ENCODE peak calls at places on chromosome 3, in nine cellular contexts. One of them, this sample, is unnamed.

GRCh38 chr3:58384381-58385090 is 49.1 kb downstream of the PDHB start:
- DNase-seq in vagina: no peak
- DNase-seq in HepG2: no peak
- DNase-seq in tibial nerve: no peak
- DNase-seq in Peyer's patch: no peak
- DNase-seq in prostate gland: no peak
- DNase-seq in ovary: no peak
- DNase-seq in stomach: no peak
- DNase-seq in heart left ventricle: no peak
- DNase-seq in this sample: no peak

GRCh38 chr3:77038928-77039605 is 832 bp upstream of the ROBO2 start:
- DNase-seq in vagina: no peak
- DNase-seq in HepG2: no peak
- DNase-seq in tibial nerve: no peak
- DNase-seq in Peyer's patch: peak
- DNase-seq in prostate gland: no peak
- DNase-seq in ovary: peak
- DNase-seq in stomach: no peak
- DNase-seq in heart left ventricle: no peak
- DNase-seq in this sample: no peak

GRCh38 chr3:13045245-13045903 is 27.9 kb downstream of the IQSEC1 start:
- DNase-seq in vagina: no peak
- DNase-seq in HepG2: no peak
- DNase-seq in tibial nerve: no peak
- DNase-seq in Peyer's patch: no peak
- DNase-seq in prostate gland: no peak
- DNase-seq in ovary: no peak
- DNase-seq in stomach: no peak
- DNase-seq in heart left ventricle: no peak
- DNase-seq in this sample: no peak

GRCh38 chr3:58256511-58256910 is 18.9 kb downstream of the ABHD6 start:
- DNase-seq in vagina: no peak
- DNase-seq in HepG2: no peak
- DNase-seq in tibial nerve: no peak
- DNase-seq in Peyer's patch: no peak
- DNase-seq in prostate gland: no peak
- DNase-seq in ovary: no peak
- DNase-seq in stomach: no peak
- DNase-seq in heart left ventricle: no peak
- DNase-seq in this sample: no peak

GRCh38 chr3:13546667-13547171 is 2.2 kb upstream of the FBLN2 start:
- DNase-seq in vagina: no peak
- DNase-seq in HepG2: no peak
- DNase-seq in tibial nerve: no peak
- DNase-seq in Peyer's patch: peak
- DNase-seq in prostate gland: no peak
- DNase-seq in ovary: peak
- DNase-seq in stomach: no peak
- DNase-seq in heart left ventricle: no peak
- DNase-seq in this sample: peak

GRCh38 chr3:186779204-186779603 is 4.2 kb upstream of the EIF4A2 start:
- DNase-seq in vagina: no peak
- DNase-seq in HepG2: no peak
- DNase-seq in tibial nerve: no peak
- DNase-seq in Peyer's patch: no peak
- DNase-seq in prostate gland: no peak
- DNase-seq in ovary: no peak
- DNase-seq in stomach: no peak
- DNase-seq in heart left ventricle: no peak
- DNase-seq in this sample: no peak

GRCh38 chr3:157354722-157355121 is 81.9 kb upstream of the PTX3 start:
- DNase-seq in vagina: no peak
- DNase-seq in HepG2: no peak
- DNase-seq in tibial nerve: no peak
- DNase-seq in Peyer's patch: no peak
- DNase-seq in prostate gland: no peak
- DNase-seq in ovary: no peak
- DNase-seq in stomach: no peak
- DNase-seq in heart left ventricle: no peak
- DNase-seq in this sample: peak

GRCh38 chr3:153599685-153600084 is 437.7 kb downstream of the RAP2B start:
- DNase-seq in vagina: no peak
- DNase-seq in HepG2: peak
- DNase-seq in tibial nerve: peak
- DNase-seq in Peyer's patch: no peak
- DNase-seq in prostate gland: no peak
- DNase-seq in ovary: no peak
- DNase-seq in stomach: peak
- DNase-seq in heart left ventricle: no peak
- DNase-seq in this sample: no peak

GRCh38 chr3:4601926-4602325 is 108.8 kb downstream of the ITPR1 start:
- DNase-seq in vagina: no peak
- DNase-seq in HepG2: no peak
- DNase-seq in tibial nerve: no peak
- DNase-seq in Peyer's patch: no peak
- DNase-seq in prostate gland: no peak
- DNase-seq in ovary: no peak
- DNase-seq in stomach: no peak
- DNase-seq in heart left ventricle: no peak
- DNase-seq in this sample: no peak

GRCh38 chr3:71425491-71426071 is 157.9 kb downstream of the FOXP1 start:
- DNase-seq in vagina: no peak
- DNase-seq in HepG2: no peak
- DNase-seq in tibial nerve: no peak
- DNase-seq in Peyer's patch: no peak
- DNase-seq in prostate gland: no peak
- DNase-seq in ovary: no peak
- DNase-seq in stomach: no peak
- DNase-seq in heart left ventricle: no peak
- DNase-seq in this sample: no peak

GRCh38 chr3:49673715-49674490 is at the start of gene APEH:
- DNase-seq in vagina: no peak
- DNase-seq in HepG2: peak
- DNase-seq in tibial nerve: peak
- DNase-seq in Peyer's patch: peak
- DNase-seq in prostate gland: peak
- DNase-seq in ovary: peak
- DNase-seq in stomach: peak
- DNase-seq in heart left ventricle: peak
- DNase-seq in this sample: no peak
- TF ChIP-seq POLR2A in vagina: peak
- TF ChIP-seq POLR2A in HepG2: no peak
- TF ChIP-seq POLR2A in tibial nerve: peak
- TF ChIP-seq POLR2A in Peyer's patch: peak
- TF ChIP-seq POLR2A in prostate gland: peak
- TF ChIP-seq POLR2A in ovary: peak
- TF ChIP-seq POLR2A in stomach: no peak
- TF ChIP-seq POLR2A in heart left ventricle: peak
- TF ChIP-seq POLR2A in this sample: peak

GRCh38 chr3:179653777-179654117 is 907 bp downstream of the USP13 start:
- DNase-seq in vagina: no peak
- DNase-seq in HepG2: no peak
- DNase-seq in tibial nerve: no peak
- DNase-seq in Peyer's patch: peak
- DNase-seq in prostate gland: no peak
- DNase-seq in ovary: no peak
- DNase-seq in stomach: no peak
- DNase-seq in heart left ventricle: no peak
- DNase-seq in this sample: no peak

GRCh38 chr3:179651687-179652466 is 963 bp upstream of the USP13 start:
- DNase-seq in vagina: no peak
- DNase-seq in HepG2: no peak
- DNase-seq in tibial nerve: no peak
- DNase-seq in Peyer's patch: no peak
- DNase-seq in prostate gland: no peak
- DNase-seq in ovary: no peak
- DNase-seq in stomach: no peak
- DNase-seq in heart left ventricle: no peak
- DNase-seq in this sample: no peak

GRCh38 chr3:179653106-179653776 is 401 bp downstream of the USP13 start:
- DNase-seq in vagina: no peak
- DNase-seq in HepG2: peak
- DNase-seq in tibial nerve: peak
- DNase-seq in Peyer's patch: peak
- DNase-seq in prostate gland: peak
- DNase-seq in ovary: peak
- DNase-seq in stomach: peak
- DNase-seq in heart left ventricle: peak
- DNase-seq in this sample: peak

GRCh38 chr3:179655236-179655635 is 2.4 kb downstream of the USP13 start:
- DNase-seq in vagina: no peak
- DNase-seq in HepG2: no peak
- DNase-seq in tibial nerve: no peak
- DNase-seq in Peyer's patch: no peak
- DNase-seq in prostate gland: no peak
- DNase-seq in ovary: no peak
- DNase-seq in stomach: no peak
- DNase-seq in heart left ventricle: no peak
- DNase-seq in this sample: no peak

DNA sequence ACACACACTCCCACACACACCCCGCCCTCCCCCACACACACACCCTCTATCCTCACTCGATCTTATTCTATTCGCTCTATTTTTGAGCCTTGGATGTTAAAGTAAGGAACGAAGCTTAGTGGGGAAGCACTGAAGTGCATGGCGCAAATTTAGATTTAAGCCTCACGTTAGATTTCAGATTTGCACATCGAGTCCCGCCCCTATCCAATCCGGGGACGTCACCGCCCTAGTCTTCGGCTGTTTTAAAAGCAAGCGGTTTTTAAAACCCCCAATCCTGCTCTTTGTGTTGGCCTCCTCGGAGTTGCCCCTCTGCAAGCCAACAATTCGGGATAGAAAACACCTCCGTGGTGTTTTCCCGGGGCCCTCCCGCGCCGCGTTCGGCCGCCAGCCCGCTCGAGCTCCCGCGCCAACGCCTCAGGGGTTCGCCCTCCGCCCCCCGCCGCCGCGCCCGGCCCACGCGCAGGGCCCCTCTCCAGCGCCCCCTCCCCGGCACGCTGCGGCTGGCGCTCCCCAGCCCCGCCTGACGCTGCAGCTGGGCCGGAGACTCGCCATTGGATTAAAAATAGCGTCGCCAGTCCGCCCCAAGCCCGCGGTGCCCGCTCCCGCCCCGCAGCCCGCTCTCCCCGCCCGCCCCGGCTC is at the start of gene USP13:
- DNase-seq in vagina: no peak
- DNase-seq in HepG2: peak
- DNase-seq in tibial nerve: peak
- DNase-seq in Peyer's patch: no peak
- DNase-seq in prostate gland: peak
- DNase-seq in ovary: peak
- DNase-seq in stomach: peak
- DNase-seq in heart left ventricle: peak
- DNase-seq in this sample: peak
- TF ChIP-seq POLR2A in vagina: no peak
- TF ChIP-seq POLR2A in HepG2: no peak
- TF ChIP-seq POLR2A in tibial nerve: no peak
- TF ChIP-seq POLR2A in Peyer's patch: no peak
- TF ChIP-seq POLR2A in prostate gland: no peak
- TF ChIP-seq POLR2A in ovary: peak
- TF ChIP-seq POLR2A in stomach: no peak
- TF ChIP-seq POLR2A in heart left ventricle: no peak
- TF ChIP-seq POLR2A in this sample: no peak

DNA sequence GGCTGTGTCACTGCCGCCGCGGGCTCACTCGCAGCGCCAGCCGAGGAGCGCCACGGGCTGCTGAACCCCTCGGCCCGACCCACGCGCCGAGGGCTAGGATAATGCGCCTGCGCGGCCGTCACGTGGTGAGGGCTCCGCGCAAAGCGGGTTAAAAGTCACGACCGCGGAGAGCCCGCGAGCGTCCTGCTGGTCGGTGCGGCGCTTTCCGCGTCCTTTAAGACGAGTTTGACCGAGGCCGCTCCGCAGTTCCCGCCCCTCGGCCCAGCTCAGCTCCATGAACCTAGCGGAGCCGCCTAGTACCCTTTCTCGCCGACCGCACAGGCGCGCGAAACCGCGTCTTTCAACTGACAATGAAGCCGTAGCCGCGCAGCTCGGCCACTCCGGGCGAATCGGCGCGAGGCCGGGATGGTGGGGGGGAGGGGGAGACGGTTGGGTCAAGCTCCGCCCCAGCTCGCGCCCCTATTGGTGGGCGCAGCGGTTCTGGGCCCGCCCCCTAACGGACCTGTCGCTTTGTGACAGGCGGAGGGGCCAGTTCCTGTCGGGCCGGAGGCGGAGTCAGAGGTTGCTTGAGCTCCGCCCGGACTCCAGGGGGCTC is 636 bp upstream of the STT3B start:
- DNase-seq in vagina: peak
- DNase-seq in HepG2: peak
- DNase-seq in tibial nerve: peak
- DNase-seq in Peyer's patch: peak
- DNase-seq in prostate gland: peak
- DNase-seq in ovary: peak
- DNase-seq in stomach: peak
- DNase-seq in heart left ventricle: peak
- DNase-seq in this sample: peak
- TF ChIP-seq POLR2A in vagina: peak
- TF ChIP-seq POLR2A in HepG2: peak
- TF ChIP-seq POLR2A in tibial nerve: peak
- TF ChIP-seq POLR2A in Peyer's patch: peak
- TF ChIP-seq POLR2A in prostate gland: no peak
- TF ChIP-seq POLR2A in ovary: peak
- TF ChIP-seq POLR2A in stomach: no peak
- TF ChIP-seq POLR2A in heart left ventricle: peak
- TF ChIP-seq POLR2A in this sample: peak

GRCh38 chr3:53168175-53168923 is 7.3 kb downstream of the PRKCD start:
- DNase-seq in vagina: no peak
- DNase-seq in HepG2: no peak
- DNase-seq in tibial nerve: peak
- DNase-seq in Peyer's patch: no peak
- DNase-seq in prostate gland: no peak
- DNase-seq in ovary: no peak
- DNase-seq in stomach: no peak
- DNase-seq in heart left ventricle: no peak
- DNase-seq in this sample: no peak

GRCh38 chr3:53164911-53165310 is 3.9 kb downstream of the PRKCD start:
- DNase-seq in vagina: no peak
- DNase-seq in HepG2: no peak
- DNase-seq in tibial nerve: no peak
- DNase-seq in Peyer's patch: no peak
- DNase-seq in prostate gland: peak
- DNase-seq in ovary: no peak
- DNase-seq in stomach: no peak
- DNase-seq in heart left ventricle: no peak
- DNase-seq in this sample: no peak

GRCh38 chr3:53167418-53168174 is 6.6 kb downstream of the PRKCD start:
- DNase-seq in vagina: no peak
- DNase-seq in HepG2: no peak
- DNase-seq in tibial nerve: no peak
- DNase-seq in Peyer's patch: no peak
- DNase-seq in prostate gland: no peak
- DNase-seq in ovary: no peak
- DNase-seq in stomach: no peak
- DNase-seq in heart left ventricle: no peak
- DNase-seq in this sample: no peak

GRCh38 chr3:53166206-53166605 is 5.2 kb downstream of the PRKCD start:
- DNase-seq in vagina: no peak
- DNase-seq in HepG2: no peak
- DNase-seq in tibial nerve: no peak
- DNase-seq in Peyer's patch: no peak
- DNase-seq in prostate gland: no peak
- DNase-seq in ovary: no peak
- DNase-seq in stomach: no peak
- DNase-seq in heart left ventricle: no peak
- DNase-seq in this sample: no peak

GRCh38 chr3:53166781-53167291 is 5.8 kb downstream of the PRKCD start:
- DNase-seq in vagina: no peak
- DNase-seq in HepG2: no peak
- DNase-seq in tibial nerve: peak
- DNase-seq in Peyer's patch: no peak
- DNase-seq in prostate gland: no peak
- DNase-seq in ovary: peak
- DNase-seq in stomach: peak
- DNase-seq in heart left ventricle: peak
- DNase-seq in this sample: no peak
- TF ChIP-seq POLR2A in vagina: no peak
- TF ChIP-seq POLR2A in HepG2: no peak
- TF ChIP-seq POLR2A in tibial nerve: peak
- TF ChIP-seq POLR2A in Peyer's patch: no peak
- TF ChIP-seq POLR2A in prostate gland: no peak
- TF ChIP-seq POLR2A in ovary: no peak
- TF ChIP-seq POLR2A in stomach: no peak
- TF ChIP-seq POLR2A in heart left ventricle: no peak
- TF ChIP-seq POLR2A in this sample: no peak

This sample was measured in erythroblast.